ENCODE peak calls at places on chromosomes 11 and 22, in ten cellular contexts. B is Caki2; C is DMS79; U is activated CD4-positive, CD25-positive, alpha-beta regulatory T cell treated with anti-CD3 and anti-CD28 coated beads, Interleukin-2, amount 50 U/mL, for 16 hours; W is sciatic nerve; O is T47D; X is neural crest cell; S is epithelial cell of esophagus; J is 8988T; F is RCC 7860. T is an unnamed sample.
A peak's percentile ranks its signal among the peaks of the same experiment; 100 is the strongest.

GRCh38 chr22:48632641-48633246 is 1194.9 kb downstream of the BRD1 start:
- DNase-seq in F (no peak), O (no peak), S (no peak), W (no peak), X (no peak), U (no peak), J (no peak), B (no peak), C (no peak), T (no peak)

GRCh38 chr11:1049071-1049405 is 12.5 kb upstream of the MUC6 start:
- DNase-seq in W (peak; percentile 42), S (no peak), J (no peak), C (no peak), U (no peak), O (no peak), B (no peak), X (no peak), F (no peak), T (no peak)

GRCh38 chr22:25777870-25778269 is 35.9 kb downstream of the MYO18B start:
- DNase-seq in S (peak; percentile 54), F (peak; percentile 38), X (peak; percentile 14), O (peak; percentile 38), C (no peak), J (peak; percentile 58), W (no peak), U (no peak), B (peak; percentile 46), T (peak; percentile 64)

GRCh38 chr11:14119357-14119756 is 156.8 kb downstream of the SPON1 start:
- DNase-seq in F (no peak), X (no peak), O (no peak), C (no peak), W (no peak), B (no peak), J (no peak), S (peak; percentile 50), U (no peak), T (peak; percentile 9)

GRCh38 chr11:45725121-45725520 is 59.7 kb upstream of the CHST1 start:
- DNase-seq in S (no peak), C (no peak), X (no peak), U (no peak), F (no peak), O (no peak), J (no peak), W (no peak), B (no peak), T (no peak)

GRCh38 chr22:50011447-50012200 is 941 bp downstream of the IL17REL start:
- DNase-seq in S (no peak), X (no peak), B (no peak), C (peak; percentile 66), F (no peak), U (no peak), O (no peak), W (peak; percentile 50), J (peak; percentile 44), T (no peak)

GRCh38 chr11:73956876-73957653 is 6.2 kb downstream of the DNAJB13 start:
- DNase-seq in F (no peak), S (no peak), J (no peak), X (no peak), U (no peak), C (peak; percentile 67), B (no peak), W (peak; percentile 41), O (no peak), T (no peak)

GRCh38 chr11:66973956-66974585 is 1.0 kb upstream of the C11orf86 start:
- DNase-seq in W (no peak), S (no peak), X (no peak), U (no peak), F (no peak), B (no peak), C (no peak), O (no peak), J (no peak), T (peak; percentile 70)

T was measured in cardiac muscle cell.